ENCODE peak calls at places on chromosomes 2 and 18, in ten cellular contexts. Z, Q, X, D, M, E, O, G, T and H are unnamed samples.
A peak's percentile ranks its signal among the peaks of the same experiment; 100 is the strongest.

GRCh38 chr2:190408538-190409271 is 550 bp downstream of the MFSD6 start:
- DNase-seq in Q (peak; percentile 29), X (peak; percentile 91), G (no peak), Z (peak; percentile 54), D (no peak), M (no peak), O (peak; percentile 53), T (peak; percentile 67), E (peak; percentile 87), H (no peak)

GRCh38 chr18:10497350-10497749 is 28.5 kb upstream of the NAPG start:
- DNase-seq in O (no peak), M (no peak), X (no peak), D (no peak), Q (no peak), G (no peak), T (no peak), Z (no peak), E (no peak), H (no peak)

GRCh38 chr2:127576433-127577207 is 41.1 kb downstream of the MYO7B start:
- DNase-seq in X (peak; percentile 70), T (peak; percentile 16), G (peak; percentile 80), E (peak; percentile 68), Z (peak; percentile 77), M (no peak), Q (peak; percentile 74), O (no peak), D (no peak), H (peak; percentile 26)

GRCh38 chr2:28321426-28321825 is 71.2 kb upstream of the FOSL2 start:
- DNase-seq in T (no peak), M (no peak), E (no peak), D (no peak), O (no peak), G (no peak), X (no peak), Q (no peak), Z (no peak), H (peak; percentile 65)

GRCh38 chr2:233674995-233675394 is 3.3 kb downstream of the UGT1A9 start:
- DNase-seq in G (no peak), X (no peak), M (no peak), T (no peak), Q (no peak), Z (no peak), O (no peak), E (no peak), D (no peak), H (no peak)

GRCh38 chr2:62176771-62177170 is 19.1 kb upstream of the B3GNT2 start:
- DNase-seq in E (no peak), M (no peak), Q (no peak), G (no peak), D (no peak), Z (no peak), O (no peak), T (no peak), X (no peak), H (no peak)

GRCh38 chr18:76351961-76352581 is 143.0 kb downstream of the ZNF516 start:
- DNase-seq in D (no peak), M (no peak), G (no peak), E (peak; percentile 72), O (peak; percentile 24), Q (peak; percentile 45), Z (peak; percentile 43), X (peak; percentile 79), T (peak; percentile 41), H (peak; percentile 28)

GRCh38 chr18:79484661-79485621 is 89.2 kb downstream of the NFATC1 start:
- DNase-seq in O (no peak), G (peak; percentile 70), X (peak; percentile 75), T (no peak), Z (peak; percentile 44), M (no peak), E (peak; percentile 61), Q (no peak), D (no peak), H (peak; percentile 95)

GRCh38 chr2:180124273-180124881 is 117.3 kb upstream of the CWC22 start:
- DNase-seq in T (no peak), X (no peak), G (no peak), O (peak; percentile 53), Q (no peak), Z (no peak), M (no peak), E (no peak), D (no peak), H (no peak)

GRCh38 chr2:17657759-17658158 is 95.9 kb downstream of the SMC6 start:
- DNase-seq in M (no peak), O (no peak), Z (no peak), E (no peak), D (no peak), T (no peak), X (no peak), Q (no peak), G (no peak), H (no peak)

DNA sequence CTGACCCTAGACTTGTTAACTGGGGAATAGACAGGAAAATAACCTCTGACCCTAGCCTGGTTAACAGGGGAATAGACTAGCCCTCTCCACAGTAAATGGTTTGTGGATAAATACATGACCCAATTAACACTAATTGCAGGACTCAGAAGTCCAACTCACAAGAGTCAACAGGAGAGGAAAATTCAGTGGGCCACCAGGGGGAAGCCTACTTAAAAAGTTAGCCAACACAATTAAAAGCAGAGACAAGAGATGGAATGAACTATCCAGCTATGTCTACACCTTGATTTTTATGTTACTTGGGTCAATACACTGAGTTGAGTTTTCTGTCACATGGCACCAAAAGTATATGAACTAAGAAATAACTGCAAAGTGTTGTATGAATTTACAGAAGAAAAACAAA is 158.8 kb upstream of the SLC39A10 start:
- DNase-seq in Z (no peak), T (peak; percentile 48), G (no peak), D (no peak), E (no peak), O (peak; percentile 33), M (peak; percentile 13), X (no peak), Q (no peak), H (no peak)
- H3K4me3 ChIP-seq in Z (no peak overlapping the region), T (no peak overlapping the region), G (no peak overlapping the region), D (no peak overlapping the region), E (no peak overlapping the region), O (no peak overlapping the region), M (no peak overlapping the region), X (no peak overlapping the region), Q (no peak overlapping the region), H (no peak overlapping the region)

DNA sequence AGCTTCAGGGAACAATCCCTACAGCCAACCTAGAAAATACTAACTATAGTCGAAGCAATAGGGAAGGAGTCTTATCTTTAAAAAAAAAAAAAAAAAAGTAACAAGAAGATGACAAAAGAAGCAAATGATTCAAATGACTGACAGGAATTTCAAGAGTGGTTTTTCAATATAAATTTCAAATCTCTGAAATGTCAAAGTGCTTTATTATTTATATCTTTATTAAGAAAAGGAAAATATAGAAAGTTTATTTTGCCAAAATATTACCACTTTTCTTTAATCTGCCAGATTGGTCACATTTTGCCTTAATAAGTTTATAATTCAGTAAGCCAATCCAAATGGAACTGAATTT is 63.5 kb upstream of the HNRNPA3 start:
- DNase-seq in T (no peak), G (no peak), D (no peak), Z (no peak), E (no peak), O (no peak), Q (no peak), M (no peak), X (no peak), H (no peak)
- TF ChIP-seq CTCF in T (no peak), G (peak; percentile 14), D (no peak), Z (no peak), E (no peak), O (no peak), Q (peak; percentile 25), M (no peak), X (no peak), H (no peak)

DNA sequence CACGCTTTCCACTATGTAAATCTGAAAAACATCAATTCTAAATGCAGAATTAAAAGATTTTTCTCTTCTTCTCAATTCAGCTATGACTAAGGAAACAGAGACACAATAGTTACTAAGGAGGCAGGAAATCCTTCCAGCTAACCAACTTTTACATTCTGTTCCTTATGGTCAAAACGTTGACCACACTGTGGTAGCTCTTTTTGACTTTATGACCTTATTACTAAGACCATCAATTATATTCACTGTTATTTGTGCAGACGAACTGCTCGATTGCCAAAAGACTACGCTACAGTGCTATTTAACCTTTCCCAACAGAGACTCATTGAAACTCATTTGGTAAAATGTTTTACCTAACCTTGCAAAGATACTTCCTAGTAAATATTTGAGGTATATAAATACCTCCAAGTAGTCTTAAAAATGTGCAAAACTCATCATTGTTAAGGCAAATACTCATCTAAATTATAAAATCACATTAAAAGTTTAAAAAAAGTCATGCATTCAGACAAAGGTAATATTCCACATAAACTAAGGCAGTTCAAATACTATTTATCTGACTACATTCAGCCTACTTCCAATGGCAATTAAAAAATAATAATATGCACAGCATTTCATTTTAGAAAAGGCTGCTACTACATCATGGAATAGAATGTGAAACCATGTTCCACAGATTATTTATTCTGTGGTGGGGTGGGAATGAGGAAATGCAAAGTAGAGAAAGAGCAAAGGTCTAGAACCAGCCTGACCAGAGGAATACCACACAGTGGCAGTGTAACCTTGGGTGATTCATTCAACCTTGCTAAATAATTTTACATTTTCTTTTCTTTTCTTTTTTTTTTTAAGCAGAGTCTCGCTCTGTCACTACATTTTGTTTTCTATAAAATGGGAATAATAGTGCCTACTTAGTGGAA is 139.8 kb downstream of the THADA start:
- DNase-seq in M (no peak), O (peak; percentile 54), X (no peak), Q (no peak), Z (no peak), D (no peak), T (no peak), G (no peak), E (no peak), H (no peak)
- H3K4me3 ChIP-seq in M (no peak overlapping the region), O (no peak overlapping the region), X (no peak overlapping the region), Q (no peak overlapping the region), Z (no peak overlapping the region), D (no peak overlapping the region), T (no peak overlapping the region), G (no peak overlapping the region), E (no peak overlapping the region), H (no peak overlapping the region)

GRCh38 chr2:84373391-84373790 is 85.7 kb downstream of the SUCLG1 start:
- DNase-seq in D (no peak), Q (no peak), X (no peak), Z (no peak), T (no peak), G (no peak), E (no peak), O (no peak), M (no peak), H (no peak)

GRCh38 chr2:84373866-84374265 is 85.2 kb downstream of the SUCLG1 start:
- DNase-seq in Z (no peak), G (no peak), O (no peak), X (no peak), Q (no peak), D (no peak), T (no peak), M (no peak), E (no peak), H (no peak)

GRCh38 chr2:84378960-84379359 is 80.1 kb downstream of the SUCLG1 start:
- DNase-seq in Q (no peak), X (no peak), M (no peak), G (no peak), D (no peak), T (no peak), O (no peak), E (no peak), Z (no peak), H (no peak)

GRCh38 chr2:84375020-84375419 is 84.1 kb downstream of the SUCLG1 start:
- DNase-seq in O (no peak), Z (no peak), D (no peak), M (no peak), E (no peak), T (no peak), Q (no peak), X (no peak), G (no peak), H (no peak)
- TF ChIP-seq CTCF in O (no peak), Z (no peak), D (no peak), M (no peak), E (no peak), T (no peak), Q (no peak), X (no peak), G (no peak), H (no peak)